ENCODE peak calls at places on chromosomes 6 and 20, in eight cellular contexts. One of them, this sample, is unnamed.
A peak's percentile ranks its signal among the peaks of the same experiment; 100 is the strongest.

GRCh38 chr6:75752365-75752764 is 3.3 kb downstream of the MYO6 start:
- DNase-seq in body of pancreas: no peak
- DNase-seq in stimulated activated effector memory CD8-positive, alpha-beta T cell treated with anti-CD3 and anti-CD28 coated beads, Interleukin-12 subunit alpha, Interleukin-12 subunit beta, amount 100 ng/mL, for 72 hours: no peak
- DNase-seq in activated CD4-positive, CD25-positive, alpha-beta regulatory T cell: no peak
- DNase-seq in COR-L47: no peak
- DNase-seq in Panc1: no peak
- DNase-seq in stimulated activated CD8-positive, alpha-beta memory T cell treated with anti-CD3 and anti-CD28 coated beads, Interleukin-12 subunit alpha, Interleukin-12 subunit beta, amount 100 ng/mL, for 1 hour: no peak
- DNase-seq in neural crest cell: no peak
- DNase-seq in this sample: no peak

GRCh38 chr20:35303735-35304431 is 11.7 kb upstream of the FAM83C start:
- DNase-seq in body of pancreas: peak; percentile 82
- DNase-seq in stimulated activated effector memory CD8-positive, alpha-beta T cell treated with anti-CD3 and anti-CD28 coated beads, Interleukin-12 subunit alpha, Interleukin-12 subunit beta, amount 100 ng/mL, for 72 hours: peak; percentile 94
- DNase-seq in activated CD4-positive, CD25-positive, alpha-beta regulatory T cell: peak; percentile 61
- DNase-seq in COR-L47: peak; percentile 81
- DNase-seq in Panc1: peak; percentile 91
- DNase-seq in stimulated activated CD8-positive, alpha-beta memory T cell treated with anti-CD3 and anti-CD28 coated beads, Interleukin-12 subunit alpha, Interleukin-12 subunit beta, amount 100 ng/mL, for 1 hour: peak; percentile 71
- DNase-seq in neural crest cell: peak; percentile 82
- DNase-seq in this sample: peak; percentile 75

GRCh38 chr6:27297857-27298730 is 14.0 kb downstream of the POM121L2 start:
- DNase-seq in body of pancreas: no peak
- DNase-seq in stimulated activated effector memory CD8-positive, alpha-beta T cell treated with anti-CD3 and anti-CD28 coated beads, Interleukin-12 subunit alpha, Interleukin-12 subunit beta, amount 100 ng/mL, for 72 hours: no peak
- DNase-seq in activated CD4-positive, CD25-positive, alpha-beta regulatory T cell: no peak
- DNase-seq in COR-L47: no peak
- DNase-seq in Panc1: peak; percentile 92
- DNase-seq in stimulated activated CD8-positive, alpha-beta memory T cell treated with anti-CD3 and anti-CD28 coated beads, Interleukin-12 subunit alpha, Interleukin-12 subunit beta, amount 100 ng/mL, for 1 hour: no peak
- DNase-seq in neural crest cell: peak; percentile 46
- DNase-seq in this sample: no peak

GRCh38 chr6:165178056-165178455 is 131.3 kb downstream of the C6orf118 start:
- DNase-seq in body of pancreas: no peak
- DNase-seq in stimulated activated effector memory CD8-positive, alpha-beta T cell treated with anti-CD3 and anti-CD28 coated beads, Interleukin-12 subunit alpha, Interleukin-12 subunit beta, amount 100 ng/mL, for 72 hours: no peak
- DNase-seq in activated CD4-positive, CD25-positive, alpha-beta regulatory T cell: no peak
- DNase-seq in COR-L47: no peak
- DNase-seq in Panc1: no peak
- DNase-seq in stimulated activated CD8-positive, alpha-beta memory T cell treated with anti-CD3 and anti-CD28 coated beads, Interleukin-12 subunit alpha, Interleukin-12 subunit beta, amount 100 ng/mL, for 1 hour: no peak
- DNase-seq in neural crest cell: no peak
- DNase-seq in this sample: no peak

GRCh38 chr20:41428285-41428684 is 61.7 kb upstream of the EMILIN3 start:
- DNase-seq in body of pancreas: no peak
- DNase-seq in stimulated activated effector memory CD8-positive, alpha-beta T cell treated with anti-CD3 and anti-CD28 coated beads, Interleukin-12 subunit alpha, Interleukin-12 subunit beta, amount 100 ng/mL, for 72 hours: no peak
- DNase-seq in activated CD4-positive, CD25-positive, alpha-beta regulatory T cell: peak; percentile 11
- DNase-seq in COR-L47: no peak
- DNase-seq in Panc1: no peak
- DNase-seq in stimulated activated CD8-positive, alpha-beta memory T cell treated with anti-CD3 and anti-CD28 coated beads, Interleukin-12 subunit alpha, Interleukin-12 subunit beta, amount 100 ng/mL, for 1 hour: no peak
- DNase-seq in neural crest cell: no peak
- DNase-seq in this sample: no peak

GRCh38 chr6:13484827-13485226 is 2.6 kb downstream of the GFOD1 start:
- DNase-seq in body of pancreas: no peak
- DNase-seq in stimulated activated effector memory CD8-positive, alpha-beta T cell treated with anti-CD3 and anti-CD28 coated beads, Interleukin-12 subunit alpha, Interleukin-12 subunit beta, amount 100 ng/mL, for 72 hours: no peak
- DNase-seq in activated CD4-positive, CD25-positive, alpha-beta regulatory T cell: no peak
- DNase-seq in COR-L47: no peak
- DNase-seq in Panc1: no peak
- DNase-seq in stimulated activated CD8-positive, alpha-beta memory T cell treated with anti-CD3 and anti-CD28 coated beads, Interleukin-12 subunit alpha, Interleukin-12 subunit beta, amount 100 ng/mL, for 1 hour: no peak
- DNase-seq in neural crest cell: no peak
- DNase-seq in this sample: no peak

GRCh38 chr6:154276810-154277577 is 79.6 kb downstream of the IPCEF1 start:
- DNase-seq in body of pancreas: no peak
- DNase-seq in stimulated activated effector memory CD8-positive, alpha-beta T cell treated with anti-CD3 and anti-CD28 coated beads, Interleukin-12 subunit alpha, Interleukin-12 subunit beta, amount 100 ng/mL, for 72 hours: no peak
- DNase-seq in activated CD4-positive, CD25-positive, alpha-beta regulatory T cell: no peak
- DNase-seq in COR-L47: no peak
- DNase-seq in Panc1: no peak
- DNase-seq in stimulated activated CD8-positive, alpha-beta memory T cell treated with anti-CD3 and anti-CD28 coated beads, Interleukin-12 subunit alpha, Interleukin-12 subunit beta, amount 100 ng/mL, for 1 hour: no peak
- DNase-seq in neural crest cell: no peak
- DNase-seq in this sample: no peak

GRCh38 chr6:81105998-81106397 is 646.5 kb downstream of the TENT5A start:
- DNase-seq in body of pancreas: no peak
- DNase-seq in stimulated activated effector memory CD8-positive, alpha-beta T cell treated with anti-CD3 and anti-CD28 coated beads, Interleukin-12 subunit alpha, Interleukin-12 subunit beta, amount 100 ng/mL, for 72 hours: no peak
- DNase-seq in activated CD4-positive, CD25-positive, alpha-beta regulatory T cell: no peak
- DNase-seq in COR-L47: no peak
- DNase-seq in Panc1: no peak
- DNase-seq in stimulated activated CD8-positive, alpha-beta memory T cell treated with anti-CD3 and anti-CD28 coated beads, Interleukin-12 subunit alpha, Interleukin-12 subunit beta, amount 100 ng/mL, for 1 hour: no peak
- DNase-seq in neural crest cell: no peak
- DNase-seq in this sample: no peak

GRCh38 chr6:25682324-25682723 is 30.3 kb downstream of the SCGN start:
- DNase-seq in body of pancreas: no peak
- DNase-seq in stimulated activated effector memory CD8-positive, alpha-beta T cell treated with anti-CD3 and anti-CD28 coated beads, Interleukin-12 subunit alpha, Interleukin-12 subunit beta, amount 100 ng/mL, for 72 hours: no peak
- DNase-seq in activated CD4-positive, CD25-positive, alpha-beta regulatory T cell: no peak
- DNase-seq in COR-L47: no peak
- DNase-seq in Panc1: no peak
- DNase-seq in stimulated activated CD8-positive, alpha-beta memory T cell treated with anti-CD3 and anti-CD28 coated beads, Interleukin-12 subunit alpha, Interleukin-12 subunit beta, amount 100 ng/mL, for 1 hour: no peak
- DNase-seq in neural crest cell: no peak
- DNase-seq in this sample: no peak

GRCh38 chr6:166313255-166314070 is 5.3 kb upstream of the PRR18 start:
- DNase-seq in body of pancreas: peak; percentile 32
- DNase-seq in stimulated activated effector memory CD8-positive, alpha-beta T cell treated with anti-CD3 and anti-CD28 coated beads, Interleukin-12 subunit alpha, Interleukin-12 subunit beta, amount 100 ng/mL, for 72 hours: peak; percentile 42
- DNase-seq in activated CD4-positive, CD25-positive, alpha-beta regulatory T cell: peak; percentile 20
- DNase-seq in COR-L47: peak; percentile 4
- DNase-seq in Panc1: peak; percentile 13
- DNase-seq in stimulated activated CD8-positive, alpha-beta memory T cell treated with anti-CD3 and anti-CD28 coated beads, Interleukin-12 subunit alpha, Interleukin-12 subunit beta, amount 100 ng/mL, for 1 hour: peak; percentile 16
- DNase-seq in neural crest cell: peak; percentile 57
- DNase-seq in this sample: no peak

GRCh38 chr20:61397146-61397545 is 145.1 kb downstream of the CDH4 start:
- DNase-seq in body of pancreas: no peak
- DNase-seq in stimulated activated effector memory CD8-positive, alpha-beta T cell treated with anti-CD3 and anti-CD28 coated beads, Interleukin-12 subunit alpha, Interleukin-12 subunit beta, amount 100 ng/mL, for 72 hours: no peak
- DNase-seq in activated CD4-positive, CD25-positive, alpha-beta regulatory T cell: no peak
- DNase-seq in COR-L47: no peak
- DNase-seq in Panc1: no peak
- DNase-seq in stimulated activated CD8-positive, alpha-beta memory T cell treated with anti-CD3 and anti-CD28 coated beads, Interleukin-12 subunit alpha, Interleukin-12 subunit beta, amount 100 ng/mL, for 1 hour: no peak
- DNase-seq in neural crest cell: no peak
- DNase-seq in this sample: no peak

GRCh38 chr20:52399352-52399751 is 207.8 kb upstream of the ZFP64 start:
- DNase-seq in body of pancreas: no peak
- DNase-seq in stimulated activated effector memory CD8-positive, alpha-beta T cell treated with anti-CD3 and anti-CD28 coated beads, Interleukin-12 subunit alpha, Interleukin-12 subunit beta, amount 100 ng/mL, for 72 hours: no peak
- DNase-seq in activated CD4-positive, CD25-positive, alpha-beta regulatory T cell: no peak
- DNase-seq in COR-L47: no peak
- DNase-seq in Panc1: no peak
- DNase-seq in stimulated activated CD8-positive, alpha-beta memory T cell treated with anti-CD3 and anti-CD28 coated beads, Interleukin-12 subunit alpha, Interleukin-12 subunit beta, amount 100 ng/mL, for 1 hour: no peak
- DNase-seq in neural crest cell: no peak
- DNase-seq in this sample: no peak

GRCh38 chr20:44678990-44679611 is 27.6 kb upstream of the ADA start:
- DNase-seq in body of pancreas: no peak
- DNase-seq in stimulated activated effector memory CD8-positive, alpha-beta T cell treated with anti-CD3 and anti-CD28 coated beads, Interleukin-12 subunit alpha, Interleukin-12 subunit beta, amount 100 ng/mL, for 72 hours: no peak
- DNase-seq in activated CD4-positive, CD25-positive, alpha-beta regulatory T cell: no peak
- DNase-seq in COR-L47: no peak
- DNase-seq in Panc1: no peak
- DNase-seq in stimulated activated CD8-positive, alpha-beta memory T cell treated with anti-CD3 and anti-CD28 coated beads, Interleukin-12 subunit alpha, Interleukin-12 subunit beta, amount 100 ng/mL, for 1 hour: no peak
- DNase-seq in neural crest cell: no peak
- DNase-seq in this sample: no peak

GRCh38 chr6:155224031-155224451 is 39.8 kb upstream of the CLDN20 start:
- DNase-seq in body of pancreas: no peak
- DNase-seq in stimulated activated effector memory CD8-positive, alpha-beta T cell treated with anti-CD3 and anti-CD28 coated beads, Interleukin-12 subunit alpha, Interleukin-12 subunit beta, amount 100 ng/mL, for 72 hours: peak; percentile 70
- DNase-seq in activated CD4-positive, CD25-positive, alpha-beta regulatory T cell: no peak
- DNase-seq in COR-L47: no peak
- DNase-seq in Panc1: peak; percentile 79
- DNase-seq in stimulated activated CD8-positive, alpha-beta memory T cell treated with anti-CD3 and anti-CD28 coated beads, Interleukin-12 subunit alpha, Interleukin-12 subunit beta, amount 100 ng/mL, for 1 hour: no peak
- DNase-seq in neural crest cell: no peak
- DNase-seq in this sample: no peak

GRCh38 chr6:158170656-158171081 is 2.5 kb downstream of the GTF2H5 start:
- DNase-seq in body of pancreas: no peak
- DNase-seq in stimulated activated effector memory CD8-positive, alpha-beta T cell treated with anti-CD3 and anti-CD28 coated beads, Interleukin-12 subunit alpha, Interleukin-12 subunit beta, amount 100 ng/mL, for 72 hours: no peak
- DNase-seq in activated CD4-positive, CD25-positive, alpha-beta regulatory T cell: no peak
- DNase-seq in COR-L47: no peak
- DNase-seq in Panc1: no peak
- DNase-seq in stimulated activated CD8-positive, alpha-beta memory T cell treated with anti-CD3 and anti-CD28 coated beads, Interleukin-12 subunit alpha, Interleukin-12 subunit beta, amount 100 ng/mL, for 1 hour: no peak
- DNase-seq in neural crest cell: no peak
- DNase-seq in this sample: no peak

GRCh38 chr6:6545616-6546317 is 42.8 kb upstream of the LY86 start:
- DNase-seq in body of pancreas: no peak
- DNase-seq in stimulated activated effector memory CD8-positive, alpha-beta T cell treated with anti-CD3 and anti-CD28 coated beads, Interleukin-12 subunit alpha, Interleukin-12 subunit beta, amount 100 ng/mL, for 72 hours: no peak
- DNase-seq in activated CD4-positive, CD25-positive, alpha-beta regulatory T cell: no peak
- DNase-seq in COR-L47: no peak
- DNase-seq in Panc1: no peak
- DNase-seq in stimulated activated CD8-positive, alpha-beta memory T cell treated with anti-CD3 and anti-CD28 coated beads, Interleukin-12 subunit alpha, Interleukin-12 subunit beta, amount 100 ng/mL, for 1 hour: no peak
- DNase-seq in neural crest cell: no peak
- DNase-seq in this sample: no peak

GRCh38 chr6:139926711-139927110 is 552.3 kb upstream of the CITED2 start:
- DNase-seq in body of pancreas: no peak
- DNase-seq in stimulated activated effector memory CD8-positive, alpha-beta T cell treated with anti-CD3 and anti-CD28 coated beads, Interleukin-12 subunit alpha, Interleukin-12 subunit beta, amount 100 ng/mL, for 72 hours: no peak
- DNase-seq in activated CD4-positive, CD25-positive, alpha-beta regulatory T cell: no peak
- DNase-seq in COR-L47: no peak
- DNase-seq in Panc1: no peak
- DNase-seq in stimulated activated CD8-positive, alpha-beta memory T cell treated with anti-CD3 and anti-CD28 coated beads, Interleukin-12 subunit alpha, Interleukin-12 subunit beta, amount 100 ng/mL, for 1 hour: no peak
- DNase-seq in neural crest cell: no peak
- DNase-seq in this sample: no peak

GRCh38 chr20:60459212-60459611 is 501.0 kb downstream of the CDH26 start:
- DNase-seq in body of pancreas: no peak
- DNase-seq in stimulated activated effector memory CD8-positive, alpha-beta T cell treated with anti-CD3 and anti-CD28 coated beads, Interleukin-12 subunit alpha, Interleukin-12 subunit beta, amount 100 ng/mL, for 72 hours: no peak
- DNase-seq in activated CD4-positive, CD25-positive, alpha-beta regulatory T cell: no peak
- DNase-seq in COR-L47: no peak
- DNase-seq in Panc1: no peak
- DNase-seq in stimulated activated CD8-positive, alpha-beta memory T cell treated with anti-CD3 and anti-CD28 coated beads, Interleukin-12 subunit alpha, Interleukin-12 subunit beta, amount 100 ng/mL, for 1 hour: no peak
- DNase-seq in neural crest cell: no peak
- DNase-seq in this sample: no peak

GRCh38 chr6:34865107-34865506 is 22.7 kb downstream of the TAF11 start:
- DNase-seq in body of pancreas: no peak
- DNase-seq in stimulated activated effector memory CD8-positive, alpha-beta T cell treated with anti-CD3 and anti-CD28 coated beads, Interleukin-12 subunit alpha, Interleukin-12 subunit beta, amount 100 ng/mL, for 72 hours: no peak
- DNase-seq in activated CD4-positive, CD25-positive, alpha-beta regulatory T cell: no peak
- DNase-seq in COR-L47: no peak
- DNase-seq in Panc1: no peak
- DNase-seq in stimulated activated CD8-positive, alpha-beta memory T cell treated with anti-CD3 and anti-CD28 coated beads, Interleukin-12 subunit alpha, Interleukin-12 subunit beta, amount 100 ng/mL, for 1 hour: no peak
- DNase-seq in neural crest cell: no peak
- DNase-seq in this sample: no peak

GRCh38 chr6:98947411-98948292 is at the start of gene FBXL4:
- DNase-seq in body of pancreas: peak; percentile 92
- DNase-seq in stimulated activated effector memory CD8-positive, alpha-beta T cell treated with anti-CD3 and anti-CD28 coated beads, Interleukin-12 subunit alpha, Interleukin-12 subunit beta, amount 100 ng/mL, for 72 hours: peak; percentile 90
- DNase-seq in activated CD4-positive, CD25-positive, alpha-beta regulatory T cell: peak; percentile 64
- DNase-seq in COR-L47: peak; percentile 75
- DNase-seq in Panc1: no peak
- DNase-seq in stimulated activated CD8-positive, alpha-beta memory T cell treated with anti-CD3 and anti-CD28 coated beads, Interleukin-12 subunit alpha, Interleukin-12 subunit beta, amount 100 ng/mL, for 1 hour: peak; percentile 56
- DNase-seq in neural crest cell: peak; percentile 70
- DNase-seq in this sample: peak; percentile 65

GRCh38 chr6:137237413-137238170 is 18.4 kb upstream of the IFNGR1 start:
- DNase-seq in body of pancreas: no peak
- DNase-seq in stimulated activated effector memory CD8-positive, alpha-beta T cell treated with anti-CD3 and anti-CD28 coated beads, Interleukin-12 subunit alpha, Interleukin-12 subunit beta, amount 100 ng/mL, for 72 hours: no peak
- DNase-seq in activated CD4-positive, CD25-positive, alpha-beta regulatory T cell: no peak
- DNase-seq in COR-L47: no peak
- DNase-seq in Panc1: no peak
- DNase-seq in stimulated activated CD8-positive, alpha-beta memory T cell treated with anti-CD3 and anti-CD28 coated beads, Interleukin-12 subunit alpha, Interleukin-12 subunit beta, amount 100 ng/mL, for 1 hour: no peak
- DNase-seq in neural crest cell: no peak
- DNase-seq in this sample: no peak

GRCh38 chr6:156996265-156996664 is 219.1 kb downstream of the ARID1B start:
- DNase-seq in body of pancreas: no peak
- DNase-seq in stimulated activated effector memory CD8-positive, alpha-beta T cell treated with anti-CD3 and anti-CD28 coated beads, Interleukin-12 subunit alpha, Interleukin-12 subunit beta, amount 100 ng/mL, for 72 hours: no peak
- DNase-seq in activated CD4-positive, CD25-positive, alpha-beta regulatory T cell: no peak
- DNase-seq in COR-L47: no peak
- DNase-seq in Panc1: no peak
- DNase-seq in stimulated activated CD8-positive, alpha-beta memory T cell treated with anti-CD3 and anti-CD28 coated beads, Interleukin-12 subunit alpha, Interleukin-12 subunit beta, amount 100 ng/mL, for 1 hour: no peak
- DNase-seq in neural crest cell: no peak
- DNase-seq in this sample: no peak

GRCh38 chr20:34965051-34965450 is 9.4 kb downstream of the MYH7B start:
- DNase-seq in body of pancreas: no peak
- DNase-seq in stimulated activated effector memory CD8-positive, alpha-beta T cell treated with anti-CD3 and anti-CD28 coated beads, Interleukin-12 subunit alpha, Interleukin-12 subunit beta, amount 100 ng/mL, for 72 hours: no peak
- DNase-seq in activated CD4-positive, CD25-positive, alpha-beta regulatory T cell: no peak
- DNase-seq in COR-L47: no peak
- DNase-seq in Panc1: no peak
- DNase-seq in stimulated activated CD8-positive, alpha-beta memory T cell treated with anti-CD3 and anti-CD28 coated beads, Interleukin-12 subunit alpha, Interleukin-12 subunit beta, amount 100 ng/mL, for 1 hour: no peak
- DNase-seq in neural crest cell: no peak
- DNase-seq in this sample: no peak

GRCh38 chr20:32522775-32523612 is 62.1 kb downstream of the NOL4L start:
- DNase-seq in body of pancreas: no peak
- DNase-seq in stimulated activated effector memory CD8-positive, alpha-beta T cell treated with anti-CD3 and anti-CD28 coated beads, Interleukin-12 subunit alpha, Interleukin-12 subunit beta, amount 100 ng/mL, for 72 hours: no peak
- DNase-seq in activated CD4-positive, CD25-positive, alpha-beta regulatory T cell: no peak
- DNase-seq in COR-L47: peak; percentile 64
- DNase-seq in Panc1: no peak
- DNase-seq in stimulated activated CD8-positive, alpha-beta memory T cell treated with anti-CD3 and anti-CD28 coated beads, Interleukin-12 subunit alpha, Interleukin-12 subunit beta, amount 100 ng/mL, for 1 hour: no peak
- DNase-seq in neural crest cell: no peak
- DNase-seq in this sample: no peak

GRCh38 chr20:36726168-36726567 is 19.7 kb downstream of the NDRG3 start:
- DNase-seq in body of pancreas: no peak
- DNase-seq in stimulated activated effector memory CD8-positive, alpha-beta T cell treated with anti-CD3 and anti-CD28 coated beads, Interleukin-12 subunit alpha, Interleukin-12 subunit beta, amount 100 ng/mL, for 72 hours: no peak
- DNase-seq in activated CD4-positive, CD25-positive, alpha-beta regulatory T cell: no peak
- DNase-seq in COR-L47: no peak
- DNase-seq in Panc1: no peak
- DNase-seq in stimulated activated CD8-positive, alpha-beta memory T cell treated with anti-CD3 and anti-CD28 coated beads, Interleukin-12 subunit alpha, Interleukin-12 subunit beta, amount 100 ng/mL, for 1 hour: no peak
- DNase-seq in neural crest cell: no peak
- DNase-seq in this sample: no peak

GRCh38 chr6:1547785-1548184 is 61.9 kb upstream of the FOXC1 start:
- DNase-seq in body of pancreas: no peak
- DNase-seq in stimulated activated effector memory CD8-positive, alpha-beta T cell treated with anti-CD3 and anti-CD28 coated beads, Interleukin-12 subunit alpha, Interleukin-12 subunit beta, amount 100 ng/mL, for 72 hours: no peak
- DNase-seq in activated CD4-positive, CD25-positive, alpha-beta regulatory T cell: no peak
- DNase-seq in COR-L47: no peak
- DNase-seq in Panc1: no peak
- DNase-seq in stimulated activated CD8-positive, alpha-beta memory T cell treated with anti-CD3 and anti-CD28 coated beads, Interleukin-12 subunit alpha, Interleukin-12 subunit beta, amount 100 ng/mL, for 1 hour: no peak
- DNase-seq in neural crest cell: no peak
- DNase-seq in this sample: no peak

This sample was measured in central memory CD8-positive, alpha-beta T cell.